ENCODE peak calls at places on chromosomes 16 and 17, in seven cellular contexts. M is mesendoderm, L is neuronal stem cell, I is IMR-90, S is trophoblast cell, O is mesenchymal stem cell, R is H1. G is an unnamed sample.

GRCh38 chr17:58189436-58190146 is 2.9 kb upstream of the EPX start:
- DNase-seq in M (no peak), L (no peak), I (peak), S (no peak), O (peak), R (no peak), G (no peak)

GRCh38 chr16:24382929-24383328 is 126.8 kb downstream of the CACNG3 start:
- DNase-seq in M (peak), L (peak), I (no peak), S (no peak), O (no peak), R (peak), G (peak)

GRCh38 chr16:24980077-24980793 is 34.9 kb downstream of the ARHGAP17 start:
- DNase-seq in M (no peak), L (no peak), I (no peak), S (peak), O (no peak), R (no peak), G (peak)

GRCh38 chr17:18247613-18248001 is 10.9 kb downstream of the FLII start:
- DNase-seq in M (no peak), L (no peak), I (no peak), S (no peak), O (no peak), R (no peak), G (no peak)

GRCh38 chr16:87125206-87126155 is 191.7 kb downstream of the C16orf95 start:
- DNase-seq in M (no peak), L (no peak), I (no peak), S (no peak), O (no peak), R (no peak), G (no peak)

GRCh38 chr16:69039333-69039941 is 66.0 kb upstream of the HAS3 start:
- DNase-seq in M (no peak), L (no peak), I (peak), S (peak), O (peak), R (no peak), G (no peak)

GRCh38 chr17:43444223-43445008 is 39.4 kb upstream of the DHX8 start:
- DNase-seq in M (no peak), L (no peak), I (peak), S (no peak), O (peak), R (no peak), G (no peak)

GRCh38 chr16:51569204-51569911 is 418.3 kb upstream of the SALL1 start:
- DNase-seq in M (no peak), L (no peak), I (no peak), S (no peak), O (no peak), R (no peak), G (no peak)

GRCh38 chr17:48626470-48627241 is 498 bp upstream of the HOXB9 start:
- DNase-seq in M (no peak), L (no peak), I (peak), S (no peak), O (peak), R (no peak), G (peak)

GRCh38 chr17:75020331-75021110 is 8.1 kb downstream of the MRPL58 start:
- DNase-seq in M (no peak), L (no peak), I (no peak), S (peak), O (no peak), R (no peak), G (no peak)

GRCh38 chr16:85195271-85195647 is 83.0 kb upstream of the CIBAR2 start:
- DNase-seq in M (no peak), L (no peak), I (no peak), S (no peak), O (no peak), R (no peak), G (no peak)

GRCh38 chr16:2512920-2513404 is 790 bp upstream of the ATP6V0C start:
- DNase-seq in M (peak), L (no peak), I (no peak), S (no peak), O (no peak), R (no peak), G (peak)

GRCh38 chr16:31271621-31272190 is 11.9 kb downstream of the ITGAM start:
- DNase-seq in M (no peak), L (no peak), I (no peak), S (no peak), O (no peak), R (no peak), G (no peak)
- H2BK5ac ChIP-seq in M (no peak), L (no peak), I (no peak), S (no peak), O (no peak), R (peak), G (no peak)

DNA sequence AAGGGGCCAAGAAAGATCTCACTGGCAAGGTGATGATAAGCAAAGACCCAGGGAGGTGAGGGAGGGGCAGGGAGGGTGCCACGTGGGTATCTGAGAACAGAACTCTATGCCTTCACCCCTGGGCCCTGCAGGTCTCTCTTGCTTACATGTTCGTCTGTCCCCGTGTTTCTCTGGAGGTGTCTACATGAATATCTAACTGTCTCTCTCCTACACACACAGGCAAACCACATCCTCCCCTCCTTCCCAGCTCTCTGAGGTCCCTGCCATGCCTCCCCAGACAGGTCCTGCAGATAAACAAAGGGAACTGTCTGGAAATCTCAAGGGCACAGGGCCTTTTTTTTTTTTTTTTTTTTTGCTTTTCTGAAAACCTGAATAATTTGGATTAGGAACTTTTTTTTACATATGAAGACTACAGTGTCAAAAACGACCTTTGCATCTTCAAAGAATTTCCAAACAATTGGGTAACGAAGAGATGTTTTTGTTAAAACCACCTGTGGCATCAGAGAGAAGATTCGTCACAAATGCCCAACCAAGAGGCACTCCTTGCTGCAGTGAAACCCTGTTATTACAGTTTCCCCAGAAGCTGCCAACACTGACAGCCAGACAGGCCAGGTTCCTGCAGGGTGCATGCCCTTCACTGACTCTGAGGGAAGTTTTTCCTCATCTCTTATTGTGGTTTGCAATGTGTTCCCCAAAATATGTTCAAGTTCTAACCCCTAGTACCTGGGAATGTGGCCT is 17.8 kb downstream of the PLLP start:
- DNase-seq in M (no peak), L (no peak), I (no peak), S (no peak), O (no peak), R (no peak), G (no peak)
- H3K9ac ChIP-seq in M (no peak), L (no peak), I (no peak), S (no peak), O (peak), R (no peak), G (no peak)

GRCh38 chr17:8283356-8283755 is 5.1 kb upstream of the RANGRF start:
- DNase-seq in M (peak), L (no peak), I (no peak), S (no peak), O (no peak), R (no peak), G (no peak)
- H2AK5ac ChIP-seq in M (no peak), L (no peak), I (peak), S (no peak), O (no peak), R (no peak), G (no peak)

GRCh38 chr17:34771891-34772290 is 189.4 kb downstream of the CCT6B start:
- DNase-seq in M (no peak), L (no peak), I (no peak), S (no peak), O (no peak), R (no peak), G (no peak)
- H2BK5ac ChIP-seq in M (no peak), L (no peak), I (no peak), S (no peak), O (no peak), R (no peak), G (no peak)

DNA sequence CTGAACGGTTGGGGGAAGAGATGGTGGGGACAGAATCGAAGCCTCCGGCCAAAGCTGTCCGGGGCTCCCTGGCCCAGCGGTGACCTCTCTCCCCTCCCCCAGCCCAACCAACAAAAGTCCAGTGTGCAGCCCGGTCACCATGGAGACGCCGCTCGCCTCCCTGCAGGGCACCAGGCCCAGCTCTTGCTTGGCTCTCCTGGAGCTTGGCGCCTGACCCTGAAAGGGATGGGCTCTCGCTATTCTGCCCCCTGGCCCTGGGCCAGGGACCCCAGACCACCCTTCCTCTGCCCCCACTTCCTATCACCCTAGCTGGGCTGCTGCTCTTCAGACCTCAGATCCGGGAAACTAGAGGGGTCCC is 1.3 kb downstream of the METRN start:
- DNase-seq in M (peak), L (peak), I (no peak), S (no peak), O (peak), R (no peak), G (peak)
- H3K9ac ChIP-seq in M (no peak), L (peak), I (peak), S (no peak), O (peak), R (no peak), G (no peak)

DNA sequence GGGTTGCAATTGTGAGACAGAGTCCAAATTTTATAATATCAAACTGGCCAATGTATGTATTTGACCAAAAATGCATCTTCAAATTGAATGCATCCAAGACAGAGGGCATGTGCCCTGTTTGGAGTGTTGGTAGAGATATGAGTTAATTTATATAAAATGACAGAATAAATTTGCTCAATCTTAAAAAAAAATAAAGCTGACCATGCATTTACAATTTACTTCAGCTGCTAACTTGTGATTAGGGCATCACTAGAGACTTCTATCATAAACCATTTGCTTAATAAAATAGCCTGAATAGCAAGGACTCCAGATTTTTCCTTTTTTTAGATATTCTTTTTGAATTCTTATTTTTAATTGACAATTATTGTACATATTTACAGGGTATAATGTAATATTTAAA is 1345.8 kb downstream of the CDH11 start:
- DNase-seq in M (no peak), L (no peak), I (no peak), S (no peak), O (no peak), R (no peak), G (no peak)
- H2AK5ac ChIP-seq in M (no peak), L (no peak), I (no peak), S (no peak), O (no peak), R (no peak), G (no peak)

GRCh38 chr17:77417575-77417974 is 276.8 kb downstream of the SEC14L1 start:
- DNase-seq in M (no peak), L (no peak), I (no peak), S (no peak), O (no peak), R (no peak), G (no peak)
- H2BK5ac ChIP-seq in M (no peak), L (no peak), I (no peak), S (no peak), O (no peak), R (no peak), G (no peak)

G was measured in H9.